ENCODE peak calls at places on chromosome 11, in nine cellular contexts. X is ascending aorta, L is stomach, C is ovary, T is cardiac fibroblast, Z is foreskin fibroblast, B is uterus, G is keratinocyte, F is PC-3. N is an unnamed sample.

GRCh38 chr11:80443177-80443576 is 1002.3 kb upstream of the TENM4 start:
- DNase-seq in G (no peak), Z (no peak), L (no peak), B (no peak), C (no peak), X (no peak), F (no peak), T (peak; percentile 0), N (no peak)

GRCh38 chr11:118530180-118530682 is 761 bp upstream of the TMEM25 start:
- DNase-seq in B (no peak), Z (peak; percentile 42), T (no peak), G (no peak), L (peak; percentile 37), X (no peak), F (peak; percentile 48), C (no peak), N (no peak)

GRCh38 chr11:28417601-28418323 is 309.6 kb downstream of the METTL15 start:
- DNase-seq in X (no peak), Z (no peak), G (no peak), B (no peak), L (no peak), C (no peak), T (no peak), F (peak; percentile 39), N (no peak)

GRCh38 chr11:31110825-31111224 is 258.7 kb downstream of the DCDC1 start:
- DNase-seq in B (no peak), L (no peak), Z (no peak), G (no peak), C (no peak), T (no peak), F (no peak), X (no peak), N (no peak)

GRCh38 chr11:84788220-84788619 is 838.9 kb downstream of the DLG2 start:
- DNase-seq in B (no peak), F (peak; percentile 76), T (no peak), C (no peak), Z (no peak), X (no peak), G (no peak), L (no peak), N (no peak)

GRCh38 chr11:69104856-69105395 is 50.8 kb upstream of the SMIM38 start:
- DNase-seq in L (no peak), G (no peak), F (no peak), B (no peak), T (no peak), X (no peak), C (no peak), Z (no peak), N (no peak)

GRCh38 chr11:27349919-27350318 is 13.1 kb downstream of the CCDC34 start:
- DNase-seq in G (no peak), B (no peak), T (no peak), Z (no peak), X (no peak), L (no peak), C (no peak), F (no peak), N (no peak)

GRCh38 chr11:58316142-58316541 is 42.7 kb downstream of the OR5B17 start:
- DNase-seq in G (peak; percentile 21), L (no peak), B (no peak), C (no peak), F (peak; percentile 75), T (peak; percentile 85), Z (peak; percentile 62), X (no peak), N (no peak)

GRCh38 chr11:66879583-66879982 is 22.7 kb downstream of the LRFN4 start:
- DNase-seq in T (no peak), L (no peak), C (no peak), G (no peak), B (no peak), Z (no peak), F (no peak), X (no peak), N (no peak)

GRCh38 chr11:77346906-77347603 is 45.6 kb upstream of the GDPD4 start:
- DNase-seq in G (no peak), L (no peak), T (peak; percentile 52), F (no peak), B (no peak), Z (peak; percentile 73), X (no peak), C (no peak), N (peak; percentile 81)

GRCh38 chr11:36155770-36156485 is 133.3 kb downstream of the COMMD9 start:
- DNase-seq in F (peak; percentile 57), C (peak; percentile 34), Z (peak; percentile 53), L (no peak), T (peak; percentile 52), G (no peak), B (no peak), X (no peak), N (no peak)

GRCh38 chr11:46491661-46492331 is 100.2 kb upstream of the CHRM4 start:
- DNase-seq in Z (peak; percentile 20), C (no peak), L (no peak), G (no peak), T (no peak), X (no peak), B (no peak), F (no peak), N (no peak)

GRCh38 chr11:117010808-117011540 is 87.3 kb downstream of the SIK3 start:
- DNase-seq in L (no peak), F (peak; percentile 98), T (peak; percentile 96), G (peak; percentile 74), X (no peak), B (peak; percentile 42), Z (peak; percentile 89), C (no peak), N (peak; percentile 95)

GRCh38 chr11:15073361-15074205 is at the start of gene CALCB:
- DNase-seq in Z (peak; percentile 62), L (no peak), B (no peak), T (peak; percentile 8), C (no peak), X (no peak), G (no peak), F (no peak), N (no peak)

GRCh38 chr11:4050137-4050536 is 44.5 kb upstream of the RRM1 start:
- DNase-seq in B (no peak), C (no peak), F (no peak), X (no peak), T (no peak), G (no peak), L (no peak), Z (no peak), N (no peak)

GRCh38 chr11:130418756-130419155 is 9.7 kb downstream of the ADAMTS8 start:
- DNase-seq in X (no peak), Z (peak; percentile 72), C (no peak), F (no peak), G (no peak), B (no peak), T (no peak), L (no peak), N (no peak)

GRCh38 chr11:67266424-67267187 is at the start of gene GRK2:
- DNase-seq in B (peak; percentile 46), C (peak; percentile 58), F (peak; percentile 58), G (no peak), T (peak; percentile 41), L (peak; percentile 52), Z (peak; percentile 71), X (no peak), N (no peak)

DNA sequence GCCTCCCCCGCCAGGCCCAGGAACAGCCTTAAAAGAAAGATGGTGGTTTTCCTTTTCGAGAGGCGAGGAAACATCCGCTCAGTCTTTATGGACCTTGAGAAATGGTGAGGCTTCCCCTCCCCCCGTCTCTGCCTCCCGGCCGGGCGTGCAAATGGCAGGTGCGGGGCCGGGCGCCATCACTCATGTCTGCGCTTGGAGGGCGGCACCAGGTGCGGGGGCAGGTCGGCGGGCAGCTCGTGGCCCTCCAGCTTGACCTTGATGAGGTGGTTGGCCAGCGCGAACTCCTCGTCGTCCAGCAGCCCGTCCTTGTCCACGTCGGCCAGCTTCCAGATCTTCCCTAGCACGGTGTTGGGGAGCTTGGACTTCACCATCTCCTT is 9.7 kb upstream of the CDC42BPG start:
- DNase-seq in C (peak; percentile 29), X (no peak), F (no peak), B (no peak), L (no peak), Z (no peak), T (no peak), G (no peak), N (no peak)
- H3K4me3 ChIP-seq in C (no peak overlapping the region), X (no peak overlapping the region), F (peak overlapping the region; percentile 36), B (no peak overlapping the region), L (peak overlapping the region; percentile 2), Z (no peak overlapping the region), T (no peak overlapping the region), G (no peak overlapping the region), N (no peak overlapping the region)

DNA sequence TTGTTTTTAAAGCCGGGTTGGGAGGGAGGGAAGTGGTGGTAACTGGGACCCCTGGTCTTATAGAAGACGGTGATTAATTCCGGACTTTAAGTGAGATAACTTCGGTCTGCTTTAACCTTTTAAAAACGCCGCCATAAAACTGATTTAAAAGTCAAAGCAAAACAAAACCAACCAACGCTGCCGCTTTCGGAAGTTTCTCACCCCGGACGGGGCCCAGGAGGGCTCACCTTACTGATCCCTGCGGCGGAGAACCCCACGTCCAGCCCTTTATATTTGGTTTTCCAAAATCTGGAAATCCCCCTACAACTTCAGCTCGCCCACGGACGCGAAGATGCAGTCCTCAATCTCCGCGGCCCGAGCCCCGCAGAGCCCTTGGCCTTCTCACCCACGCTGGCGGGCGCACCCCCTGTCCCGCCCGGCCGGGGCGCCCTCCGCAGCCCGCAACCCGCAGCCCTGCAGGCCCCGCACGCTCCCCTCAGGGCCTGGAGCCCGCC is 405 bp downstream of the USP28 start:
- DNase-seq in C (no peak), Z (no peak), T (peak; percentile 50), L (no peak), B (no peak), X (peak; percentile 10), G (no peak), F (peak; percentile 34), N (no peak)
- TF ChIP-seq CTCF in C (peak; percentile 41), Z (no peak), T (no peak), L (no peak), B (peak; percentile 31), X (no peak), G (no peak), F (no peak), N (peak; percentile 2)

GRCh38 chr11:74466916-74467885 is at the start of gene KCNE3:
- DNase-seq in L (peak; percentile 57), X (no peak), C (peak; percentile 75), F (no peak), G (no peak), B (peak; percentile 68), T (peak; percentile 8), Z (peak; percentile 37), N (no peak)
- H3K4me3 ChIP-seq in L (peak within 1 kb of the TSS; percentile 76), X (peak within 1 kb of the TSS; percentile 46), C (peak within 1 kb of the TSS; percentile 64), F (peak within 1 kb of the TSS; percentile 48), G (peak within 1 kb of the TSS; percentile 12), B (peak within 1 kb of the TSS; percentile 65), T (peak within 1 kb of the TSS; percentile 57), Z (peak within 1 kb of the TSS; percentile 47), N (peak within 1 kb of the TSS; percentile 47)

DNA sequence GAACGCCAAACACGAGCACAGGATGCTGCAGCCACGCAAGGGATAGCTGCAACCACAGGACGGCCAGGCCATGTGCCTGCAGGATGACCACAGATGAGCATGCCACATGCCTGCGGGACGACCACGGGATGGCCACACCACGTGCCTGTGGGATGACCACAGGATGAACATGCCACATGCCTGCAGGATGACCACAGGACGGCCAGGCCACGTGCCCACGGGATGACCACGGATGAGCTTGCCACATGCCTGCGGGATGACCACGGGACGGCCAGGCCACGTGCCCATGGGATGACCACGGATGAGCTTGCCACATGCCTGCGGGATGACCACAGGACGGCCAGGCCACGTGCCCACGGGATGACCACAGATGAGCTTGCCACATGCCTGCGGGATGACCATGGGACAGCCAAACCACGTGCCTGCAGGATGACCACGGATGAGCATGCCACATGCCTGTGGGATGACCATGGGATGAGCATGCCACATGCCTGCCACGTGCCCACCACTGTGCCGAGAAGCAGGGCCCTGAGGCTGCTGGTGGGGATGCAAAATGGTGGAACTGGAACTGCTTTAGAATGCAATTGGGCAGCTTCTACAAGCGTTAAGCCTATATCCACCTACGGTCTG is 12.8 kb upstream of the MOB2 start:
- DNase-seq in B (no peak), X (no peak), L (no peak), F (no peak), C (peak; percentile 12), T (no peak), G (no peak), Z (no peak), N (no peak)
- TF ChIP-seq CTCF in B (no peak), X (no peak), L (no peak), F (no peak), C (no peak), T (no peak), G (no peak), Z (no peak), N (no peak)

N was measured in AG09309.